ENCODE peak calls at places on chromosome 1, in six cellular contexts. X is esophagus squamous epithelium, V is cardiac muscle cell, Z is kidney epithelial cell, K is dorsolateral prefrontal cortex, Y is pancreas. G is an unnamed sample.

GRCh38 chr1:90729484-90730246 is 12.6 kb upstream of the BARHL2 start:
- DNase-seq in X (no peak), V (no peak), Z (no peak), K (no peak), Y (no peak), G (no peak)

GRCh38 chr1:245983294-245983967 is 523.6 kb downstream of the SMYD3 start:
- DNase-seq in X (no peak), V (no peak), Z (no peak), K (no peak), Y (no peak), G (no peak)

GRCh38 chr1:231931146-231931545 is 304.6 kb downstream of the DISC1 start:
- DNase-seq in X (no peak), V (no peak), Z (no peak), K (no peak), Y (no peak), G (no peak)

GRCh38 chr1:113040718-113041412 is 32.1 kb upstream of the LRIG2 start:
- DNase-seq in X (no peak), V (no peak), Z (no peak), K (no peak), Y (no peak), G (no peak)

GRCh38 chr1:27372808-27373690 is 1.6 kb downstream of the FCN3 start:
- DNase-seq in X (no peak), V (peak; percentile 18), Z (no peak), K (no peak), Y (peak; percentile 53), G (no peak)

GRCh38 chr1:5551274-5551966 is 440.8 kb downstream of the NPHP4 start:
- DNase-seq in X (no peak), V (no peak), Z (no peak), K (no peak), Y (no peak), G (no peak)

GRCh38 chr1:116708255-116708900 is 40.8 kb upstream of the IGSF3 start:
- DNase-seq in X (no peak), V (no peak), Z (no peak), K (no peak), Y (no peak), G (no peak)

GRCh38 chr1:177927021-177927596 is 42.7 kb downstream of the SEC16B start:
- DNase-seq in X (no peak), V (peak; percentile 69), Z (peak; percentile 70), K (no peak), Y (no peak), G (peak; percentile 93)

GRCh38 chr1:183652547-183653467 is at the start of gene APOBEC4:
- DNase-seq in X (no peak), V (peak; percentile 34), Z (no peak), K (no peak), Y (no peak), G (no peak)

GRCh38 chr1:1835546-1835945 is 55.3 kb downstream of the GNB1 start:
- DNase-seq in X (no peak), V (no peak), Z (no peak), K (no peak), Y (no peak), G (no peak)

GRCh38 chr1:42618866-42619265 is 39.4 kb upstream of the PPIH start:
- DNase-seq in X (no peak), V (no peak), Z (no peak), K (no peak), Y (no peak), G (no peak)

GRCh38 chr1:173161510-173162221 is 45.5 kb downstream of the TNFSF4 start:
- DNase-seq in X (no peak), V (peak; percentile 53), Z (peak; percentile 23), K (no peak), Y (no peak), G (no peak)

GRCh38 chr1:64030411-64030810 is 173.0 kb upstream of the UBE2U start:
- DNase-seq in X (no peak), V (no peak), Z (no peak), K (no peak), Y (no peak), G (no peak)

GRCh38 chr1:9106286-9106685 is 22.6 kb downstream of the GPR157 start:
- DNase-seq in X (no peak), V (no peak), Z (no peak), K (no peak), Y (no peak), G (no peak)

GRCh38 chr1:43305461-43305860 is 4.7 kb downstream of the TIE1 start:
- DNase-seq in X (no peak), V (no peak), Z (no peak), K (peak; percentile 20), Y (peak; percentile 9), G (no peak)

GRCh38 chr1:223207293-223208066 is 64.4 kb upstream of the TLR5 start:
- DNase-seq in X (no peak), V (peak; percentile 9), Z (no peak), K (no peak), Y (no peak), G (no peak)

GRCh38 chr1:117232551-117232950 is 21.8 kb upstream of the VTCN1 start:
- DNase-seq in X (no peak), V (no peak), Z (no peak), K (no peak), Y (no peak), G (no peak)

GRCh38 chr1:57307382-57307781 is 116.5 kb downstream of the DAB1 start:
- DNase-seq in X (no peak), V (no peak), Z (no peak), K (no peak), Y (no peak), G (no peak)

GRCh38 chr1:14037101-14037807 is 337.3 kb downstream of the PRDM2 start:
- DNase-seq in X (no peak), V (no peak), Z (no peak), K (no peak), Y (no peak), G (no peak)

GRCh38 chr1:213110349-213111300 is 59.6 kb downstream of the RPS6KC1 start:
- DNase-seq in X (no peak), V (no peak), Z (no peak), K (no peak), Y (no peak), G (no peak)

GRCh38 chr1:152013664-152014237 is 20.1 kb upstream of the S100A10 start:
- DNase-seq in X (no peak), V (peak; percentile 70), Z (no peak), K (no peak), Y (no peak), G (no peak)

DNA sequence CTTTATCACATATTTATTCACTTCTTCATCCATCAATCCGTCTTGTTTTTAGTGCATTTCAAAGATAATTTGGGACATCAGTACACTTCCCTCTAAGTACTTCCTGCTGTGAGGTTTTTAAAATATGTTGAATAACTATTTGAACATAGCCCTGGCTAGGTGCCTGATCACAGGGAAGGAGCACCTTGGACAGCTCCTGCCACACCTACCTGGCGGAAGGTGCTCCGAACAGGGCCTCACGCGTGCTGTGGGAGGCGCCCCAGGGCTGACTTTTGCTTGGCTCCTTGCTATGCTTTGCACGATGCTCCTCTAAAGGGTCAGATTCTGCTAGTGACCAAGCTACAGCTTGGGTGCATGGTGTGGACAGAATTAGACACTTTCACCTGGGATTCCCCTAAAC is 4.9 kb upstream of the ATXN7L2 start:
- DNase-seq in X (no peak), V (no peak), Z (no peak), K (no peak), Y (no peak), G (no peak)
- H3K27me3 ChIP-seq in X (no peaks in the 10 kb centered on the region), V (no peaks in the 10 kb centered on the region), Z (peaks cover 23% of the 10 kb centered on the region), K (no peaks in the 10 kb centered on the region), Y (no peaks in the 10 kb centered on the region), G (no peaks in the 10 kb centered on the region)

GRCh38 chr1:47371016-47371517 is 37.5 kb downstream of the CMPK1 start:
- DNase-seq in X (no peak), V (no peak), Z (no peak), K (no peak), Y (no peak), G (no peak)

GRCh38 chr1:47378147-47378546 is 37.9 kb upstream of the FOXE3 start:
- DNase-seq in X (no peak), V (peak; percentile 13), Z (no peak), K (no peak), Y (no peak), G (no peak)

DNA sequence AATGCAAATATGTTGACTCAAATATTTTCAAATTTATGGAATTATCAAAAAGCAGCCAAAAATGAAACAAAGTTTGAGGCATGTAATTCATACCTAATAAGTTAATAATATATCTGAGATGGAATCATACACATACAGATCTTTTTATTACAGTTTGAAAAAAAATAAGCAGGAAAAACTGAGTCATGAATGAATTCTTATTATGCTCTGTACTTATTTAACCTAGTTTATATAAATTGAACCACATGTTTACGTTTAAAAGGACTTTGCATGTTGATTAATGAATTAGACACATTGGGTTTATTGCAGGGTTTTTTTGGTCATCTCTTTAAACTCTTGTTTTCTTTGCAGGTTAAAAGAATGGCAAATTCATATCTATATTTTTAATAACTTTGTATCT is 40.9 kb downstream of the CMPK1 start:
- DNase-seq in X (no peak), V (no peak), Z (no peak), K (no peak), Y (no peak), G (no peak)
- TF ChIP-seq CTCF in X (no peak), V (no peak), Z (no peak), K (no peak), Y (no peak), G (no peak)

GRCh38 chr1:4090556-4090955 is 190.5 kb upstream of the C1orf174 start:
- DNase-seq in X (no peak), V (no peak), Z (no peak), K (no peak), Y (no peak), G (no peak)

GRCh38 chr1:4087530-4088420 is 187.7 kb upstream of the C1orf174 start:
- DNase-seq in X (no peak), V (no peak), Z (no peak), K (no peak), Y (no peak), G (no peak)

GRCh38 chr1:4090976-4091660 is 191.0 kb upstream of the C1orf174 start:
- DNase-seq in X (no peak), V (no peak), Z (no peak), K (no peak), Y (no peak), G (no peak)

GRCh38 chr1:4088676-4089075 is 188.6 kb upstream of the C1orf174 start:
- DNase-seq in X (no peak), V (no peak), Z (no peak), K (no peak), Y (no peak), G (no peak)

GRCh38 chr1:4089421-4090175 is 189.5 kb upstream of the C1orf174 start:
- DNase-seq in X (no peak), V (no peak), Z (no peak), K (no peak), Y (no peak), G (no peak)
- H3K27me3 ChIP-seq in X (no peaks in the 10 kb centered on the region), V (no peaks in the 10 kb centered on the region), Z (no peaks in the 10 kb centered on the region), K (no peaks in the 10 kb centered on the region), Y (no peaks in the 10 kb centered on the region), G (no peaks in the 10 kb centered on the region)

GRCh38 chr1:181115367-181115684 is 26.8 kb downstream of the IER5 start:
- DNase-seq in X (no peak), V (no peak), Z (no peak), K (no peak), Y (no peak), G (no peak)

GRCh38 chr1:181112071-181112929 is 23.8 kb downstream of the IER5 start:
- DNase-seq in X (no peak), V (peak; percentile 98), Z (peak; percentile 98), K (peak; percentile 41), Y (peak; percentile 80), G (peak; percentile 98)

GRCh38 chr1:181116819-181117390 is 28.4 kb downstream of the IER5 start:
- DNase-seq in X (no peak), V (no peak), Z (no peak), K (no peak), Y (no peak), G (no peak)

GRCh38 chr1:181113061-181113695 is 24.7 kb downstream of the IER5 start:
- DNase-seq in X (no peak), V (peak; percentile 34), Z (no peak), K (no peak), Y (no peak), G (no peak)

GRCh38 chr1:181114574-181115366 is 26.3 kb downstream of the IER5 start:
- DNase-seq in X (no peak), V (no peak), Z (no peak), K (peak; percentile 25), Y (no peak), G (no peak)
- TF ChIP-seq CTCF in X (no peak), V (no peak), Z (no peak), K (no peak), Y (no peak), G (no peak)

G was measured in BJ.